ENCODE peak calls at places on chromosomes 7 and 10, in ten cellular contexts. Y is pancreas; P is colonic mucosa; A is GM06990; U is spleen; M is RWPE1; B is PC-3; K is CD8-positive, alpha-beta T cell; G is neural progenitor cell; T is WERI-Rb-1. I is an unnamed sample.

GRCh38 chr10:1400129-1400865 is 337.0 kb downstream of the ADARB2 start:
- DNase-seq in Y (no peak), P (peak), A (no peak), U (no peak), M (no peak), B (no peak), K (no peak), G (no peak), T (no peak), I (no peak)

GRCh38 chr10:128712661-128713060 is 586.4 kb upstream of the MKI67 start:
- DNase-seq in Y (no peak), P (no peak), A (no peak), U (no peak), M (no peak), B (no peak), K (no peak), G (no peak), T (no peak), I (no peak)

GRCh38 chr7:91243591-91244368 is 20.5 kb upstream of the FZD1 start:
- DNase-seq in Y (no peak), P (no peak), A (no peak), U (no peak), M (no peak), B (no peak), K (no peak), G (no peak), T (no peak), I (no peak)

GRCh38 chr10:119541046-119541445 is 1.5 kb downstream of the RGS10 start:
- DNase-seq in Y (no peak), P (no peak), A (no peak), U (no peak), M (no peak), B (peak), K (no peak), G (no peak), T (no peak), I (no peak)

GRCh38 chr7:22251284-22251683 is 105.7 kb downstream of the RAPGEF5 start:
- DNase-seq in Y (no peak), P (no peak), A (no peak), U (no peak), M (no peak), B (no peak), K (no peak), G (peak), T (no peak), I (no peak)

GRCh38 chr7:20329389-20330175 is 1.1 kb upstream of the ITGB8 start:
- DNase-seq in Y (peak), P (peak), A (peak), U (peak), M (peak), B (peak), K (no peak), G (peak), T (peak), I (peak)

GRCh38 chr10:72783290-72783689 is 91.3 kb downstream of the MCU start:
- DNase-seq in Y (no peak), P (no peak), A (no peak), U (no peak), M (no peak), B (peak), K (no peak), G (no peak), T (no peak), I (no peak)

GRCh38 chr7:43119371-43120069 is 7.1 kb downstream of the HECW1 start:
- DNase-seq in Y (no peak), P (no peak), A (no peak), U (no peak), M (no peak), B (no peak), K (no peak), G (no peak), T (no peak), I (no peak)

GRCh38 chr7:34061175-34061574 is 155.8 kb downstream of the BMPER start:
- DNase-seq in Y (no peak), P (no peak), A (no peak), U (no peak), M (peak), B (peak), K (no peak), G (no peak), T (no peak), I (no peak)

GRCh38 chr10:92690211-92691041 is 671 bp downstream of the HHEX start:
- DNase-seq in Y (peak), P (peak), A (peak), U (peak), M (peak), B (peak), K (peak), G (peak), T (no peak), I (peak)

GRCh38 chr10:28492093-28492492 is 40.8 kb upstream of the WAC start:
- DNase-seq in Y (no peak), P (no peak), A (no peak), U (no peak), M (no peak), B (no peak), K (no peak), G (no peak), T (no peak), I (no peak)

GRCh38 chr10:84214046-84214572 is 11.2 kb downstream of the LRIT2 start:
- DNase-seq in Y (no peak), P (no peak), A (no peak), U (no peak), M (no peak), B (no peak), K (no peak), G (no peak), T (no peak), I (no peak)

GRCh38 chr7:121334875-121335648 is 6.3 kb downstream of the WNT16 start:
- DNase-seq in Y (no peak), P (no peak), A (no peak), U (no peak), M (no peak), B (no peak), K (no peak), G (no peak), T (no peak), I (no peak)

GRCh38 chr7:128343554-128344430 is at the start of gene RBM28:
- DNase-seq in Y (peak), P (peak), A (peak), U (peak), M (peak), B (peak), K (peak), G (peak), T (peak), I (peak)

GRCh38 chr10:75137533-75138438 is 26.3 kb downstream of the SAMD8 start:
- DNase-seq in Y (no peak), P (no peak), A (no peak), U (no peak), M (peak), B (peak), K (no peak), G (no peak), T (no peak), I (no peak)

GRCh38 chr7:5709347-5709950 is 72.0 kb downstream of the RNF216 start:
- DNase-seq in Y (no peak), P (no peak), A (no peak), U (no peak), M (no peak), B (no peak), K (no peak), G (no peak), T (no peak), I (no peak)

GRCh38 chr10:5071411-5072198 is 22.6 kb upstream of the AKR1C3 start:
- DNase-seq in Y (peak), P (peak), A (no peak), U (no peak), M (peak), B (peak), K (no peak), G (peak), T (no peak), I (no peak)

GRCh38 chr10:90775351-90776028 is 82.3 kb downstream of the HTR7 start:
- DNase-seq in Y (no peak), P (no peak), A (no peak), U (no peak), M (no peak), B (no peak), K (no peak), G (peak), T (no peak), I (no peak)

GRCh38 chr10:80199828-80200227 is 5.5 kb downstream of the ANXA11 start:
- DNase-seq in Y (peak), P (peak), A (no peak), U (no peak), M (no peak), B (no peak), K (no peak), G (no peak), T (no peak), I (no peak)
- TF ChIP-seq CTCF in Y (peak), P (no peak), A (no peak), U (peak), M (no peak), B (peak), K (no peak), G (no peak), T (no peak), I (no peak)

GRCh38 chr10:126501828-126502227 is 113.6 kb upstream of the ADAM12 start:
- DNase-seq in Y (no peak), P (no peak), A (no peak), U (no peak), M (no peak), B (no peak), K (no peak), G (no peak), T (no peak), I (no peak)
- TF ChIP-seq CTCF in Y (no peak), P (no peak), A (no peak), U (no peak), M (no peak), B (no peak), K (no peak), G (no peak), T (no peak), I (no peak)

DNA sequence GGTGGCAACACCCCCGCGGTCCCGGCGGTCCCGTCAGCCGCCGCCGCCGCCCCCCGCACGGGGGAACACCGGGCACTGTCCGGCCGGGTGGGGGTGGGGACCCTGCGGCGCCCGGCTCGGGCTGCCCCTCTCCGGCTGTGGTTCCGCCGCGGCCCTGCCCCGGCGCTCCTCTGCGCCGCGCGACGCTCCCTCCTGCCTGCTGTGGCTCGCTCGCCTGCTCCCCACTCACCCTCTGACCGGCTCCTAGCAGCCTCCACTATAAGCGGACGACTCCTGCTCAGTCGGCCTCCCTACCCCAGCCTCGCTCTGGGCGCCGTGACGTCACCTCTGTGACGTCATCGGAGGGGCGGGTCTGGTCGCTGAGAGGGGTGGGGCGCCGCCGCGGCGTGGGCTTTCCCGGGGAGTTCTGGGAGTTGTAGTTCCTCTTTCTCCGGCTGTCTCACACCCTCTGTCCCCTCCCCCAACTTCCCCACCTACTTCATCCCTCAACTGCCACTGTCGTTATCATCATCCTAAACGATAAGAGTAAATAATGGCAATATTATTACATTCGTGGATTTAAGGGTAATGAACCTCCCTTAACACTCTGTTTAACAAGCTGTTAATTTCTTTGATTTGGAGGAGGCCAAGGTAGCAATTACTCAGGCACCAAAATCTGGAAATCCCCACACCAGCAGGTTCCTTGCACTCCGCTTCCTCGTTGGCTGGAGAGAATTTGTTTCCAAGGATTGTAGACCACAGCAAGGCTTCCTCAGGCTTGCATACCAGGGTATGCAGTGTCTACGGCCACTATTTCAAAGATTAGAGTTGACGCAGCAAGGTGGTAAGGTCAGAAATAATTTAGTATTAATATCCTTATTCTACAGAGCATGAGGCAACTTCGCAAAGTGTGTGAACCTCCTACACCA is at the start of gene UBE2H:
- DNase-seq in Y (peak), P (peak), A (peak), U (peak), M (peak), B (peak), K (peak), G (peak), T (peak), I (peak)
- TF ChIP-seq CTCF in Y (no peak), P (no peak), A (no peak), U (no peak), M (no peak), B (no peak), K (no peak), G (no peak), T (no peak), I (no peak)

GRCh38 chr10:104123397-104123796 is 1.4 kb downstream of the SFR1 start:
- DNase-seq in Y (no peak), P (no peak), A (no peak), U (no peak), M (no peak), B (peak), K (no peak), G (no peak), T (no peak), I (no peak)
- TF ChIP-seq CTCF in Y (no peak), P (no peak), A (peak), U (no peak), M (peak), B (peak), K (no peak), G (peak), T (no peak), I (peak)

GRCh38 chr7:152619027-152619739 is 56.8 kb downstream of the XRCC2 start:
- DNase-seq in Y (no peak), P (no peak), A (no peak), U (no peak), M (no peak), B (no peak), K (no peak), G (no peak), T (no peak), I (no peak)
- TF ChIP-seq CTCF in Y (no peak), P (no peak), A (no peak), U (no peak), M (no peak), B (no peak), K (no peak), G (no peak), T (no peak), I (peak)

GRCh38 chr7:112511451-112512220 is 30.8 kb downstream of the LSMEM1 start:
- DNase-seq in Y (no peak), P (no peak), A (no peak), U (no peak), M (no peak), B (no peak), K (no peak), G (no peak), T (no peak), I (no peak)

GRCh38 chr7:112517487-112517886 is 36.7 kb downstream of the LSMEM1 start:
- DNase-seq in Y (no peak), P (no peak), A (no peak), U (no peak), M (no peak), B (no peak), K (no peak), G (no peak), T (no peak), I (no peak)

GRCh38 chr7:112520787-112521186 is 40.0 kb downstream of the LSMEM1 start:
- DNase-seq in Y (no peak), P (no peak), A (no peak), U (no peak), M (no peak), B (no peak), K (no peak), G (no peak), T (no peak), I (no peak)

GRCh38 chr7:112510743-112511110 is 29.9 kb downstream of the LSMEM1 start:
- DNase-seq in Y (no peak), P (no peak), A (no peak), U (no peak), M (no peak), B (no peak), K (no peak), G (no peak), T (no peak), I (no peak)

DNA sequence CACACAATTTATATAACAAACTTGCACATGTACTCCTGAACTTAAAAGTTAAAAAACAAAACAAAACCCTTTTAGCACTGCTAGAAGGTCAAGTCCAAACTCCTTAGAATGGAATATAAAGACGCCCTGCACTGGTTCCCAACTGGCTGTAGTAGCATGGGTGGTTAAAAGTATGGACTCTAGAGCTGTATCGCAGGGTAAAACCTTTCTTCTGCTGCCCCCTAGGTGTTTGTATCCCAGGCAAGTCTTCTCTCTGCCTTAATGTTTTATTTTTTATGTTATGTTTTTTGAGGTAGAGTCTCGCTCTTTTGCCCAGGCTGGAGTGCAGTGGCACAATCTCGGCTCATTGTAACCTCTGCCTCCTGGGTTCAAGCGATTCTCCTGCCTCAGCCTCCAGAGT is 35.2 kb downstream of the LSMEM1 start:
- DNase-seq in Y (no peak), P (no peak), A (no peak), U (no peak), M (no peak), B (no peak), K (no peak), G (no peak), T (no peak), I (no peak)
- TF ChIP-seq CTCF in Y (no peak), P (no peak), A (no peak), U (no peak), M (no peak), B (peak), K (no peak), G (peak), T (no peak), I (no peak)

GRCh38 chr10:80541144-80541750 is 3.5 kb downstream of the SH2D4B start:
- DNase-seq in Y (no peak), P (peak), A (no peak), U (no peak), M (no peak), B (no peak), K (no peak), G (no peak), T (no peak), I (no peak)

GRCh38 chr10:80542053-80542452 is 4.4 kb downstream of the SH2D4B start:
- DNase-seq in Y (no peak), P (no peak), A (no peak), U (no peak), M (no peak), B (no peak), K (no peak), G (no peak), T (no peak), I (no peak)

GRCh38 chr10:80545258-80545881 is 7.7 kb downstream of the SH2D4B start:
- DNase-seq in Y (no peak), P (no peak), A (no peak), U (no peak), M (no peak), B (no peak), K (no peak), G (no peak), T (no peak), I (no peak)

GRCh38 chr10:80540644-80541143 is 3.0 kb downstream of the SH2D4B start:
- DNase-seq in Y (no peak), P (peak), A (no peak), U (no peak), M (no peak), B (no peak), K (no peak), G (no peak), T (no peak), I (no peak)

DNA sequence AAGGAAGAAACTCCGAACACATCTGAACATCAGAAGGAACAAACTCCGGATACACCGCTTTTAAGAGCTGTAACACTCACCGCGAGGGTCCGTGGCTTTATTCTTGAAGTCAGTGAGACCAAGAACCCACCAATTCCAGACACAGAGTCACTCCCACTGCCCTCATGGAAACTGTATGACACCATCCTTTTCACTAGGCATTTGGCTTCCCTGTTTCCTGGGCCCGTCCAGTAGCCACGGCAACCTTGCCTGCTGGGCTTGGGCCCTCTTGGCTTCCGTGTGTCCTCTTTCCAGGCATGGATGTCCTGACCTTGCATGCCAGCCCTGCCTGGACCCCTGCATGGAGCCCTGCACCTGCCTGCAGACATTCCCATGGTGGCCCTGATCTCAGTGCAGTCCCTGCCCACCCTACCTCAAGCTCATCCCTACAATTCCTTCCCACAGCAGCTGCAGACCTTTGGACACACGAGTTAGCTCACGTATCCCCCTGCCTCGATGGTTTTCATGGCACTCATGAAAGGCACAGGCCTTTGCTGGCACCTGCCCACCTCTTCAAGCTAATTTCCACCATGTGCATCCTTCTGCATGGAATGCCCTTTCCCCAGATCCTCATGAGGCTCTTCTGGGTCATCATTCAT is 6.7 kb downstream of the SH2D4B start:
- DNase-seq in Y (no peak), P (no peak), A (no peak), U (no peak), M (no peak), B (no peak), K (no peak), G (no peak), T (no peak), I (no peak)
- TF ChIP-seq CTCF in Y (no peak), P (no peak), A (no peak), U (no peak), M (no peak), B (no peak), K (no peak), G (no peak), T (no peak), I (no peak)

DNA sequence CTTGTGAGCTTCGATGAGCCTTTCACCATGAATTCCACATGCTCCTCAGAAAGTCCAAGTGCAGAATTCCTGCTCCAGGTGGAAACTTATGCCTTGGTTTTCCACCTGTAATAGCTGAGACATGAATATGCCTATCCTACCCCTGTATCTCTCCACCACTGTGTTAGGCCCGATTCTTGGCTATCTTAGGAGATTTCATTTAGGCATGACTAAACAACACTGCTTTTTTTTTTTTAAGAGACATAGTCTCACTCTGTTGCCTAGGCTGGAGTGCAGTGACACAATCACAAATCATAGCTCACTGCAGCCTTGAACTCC is 57.2 kb downstream of the NCAPG2 start:
- DNase-seq in Y (no peak), P (no peak), A (no peak), U (no peak), M (no peak), B (no peak), K (no peak), G (no peak), T (no peak), I (no peak)
- TF ChIP-seq CTCF in Y (no peak), P (peak), A (no peak), U (no peak), M (no peak), B (no peak), K (no peak), G (no peak), T (no peak), I (no peak)